ENCODE peak calls at places on chromosomes 16 and 17, in nine cellular contexts. V is progenitor cell of endocrine pancreas, J is WTC11, W is astrocyte of the spinal cord, S is IMR-90, E is tibial nerve, P is AG10803, G is ascending aorta, U is heart left ventricle. M is an unnamed sample.

GRCh38 chr16:17194190-17194780 is 276.5 kb downstream of the XYLT1 start:
- DNase-seq in V (peak), J (peak), W (peak), S (peak), E (peak), P (peak), G (no peak), U (peak), M (peak)

GRCh38 chr16:62760398-62760797 is 724.2 kb upstream of the CDH8 start:
- DNase-seq in V (no peak), J (no peak), W (no peak), S (no peak), E (no peak), P (no peak), G (no peak), U (no peak), M (no peak)

GRCh38 chr16:30473231-30474061 is 904 bp downstream of the ITGAL start:
- DNase-seq in V (no peak), J (no peak), W (no peak), S (no peak), E (no peak), P (no peak), G (no peak), U (no peak), M (no peak)

GRCh38 chr17:73855933-73856332 is 211.7 kb upstream of the SDK2 start:
- DNase-seq in V (no peak), J (no peak), W (no peak), S (no peak), E (no peak), P (peak), G (no peak), U (no peak), M (no peak)

GRCh38 chr17:56795510-56795909 is 38.2 kb downstream of the C17orf67 start:
- DNase-seq in V (no peak), J (no peak), W (no peak), S (no peak), E (no peak), P (no peak), G (no peak), U (no peak), M (no peak)

GRCh38 chr17:9513266-9513665 is 62.4 kb downstream of the STX8 start:
- DNase-seq in V (no peak), J (no peak), W (no peak), S (peak), E (no peak), P (no peak), G (no peak), U (no peak), M (no peak)

GRCh38 chr17:1002771-1003555 is 6.0 kb downstream of the TIMM22 start:
- DNase-seq in V (no peak), J (no peak), W (peak), S (peak), E (no peak), P (peak), G (no peak), U (no peak), M (no peak)

GRCh38 chr17:53061446-53061845 is 761.3 kb upstream of the KIF2B start:
- DNase-seq in V (no peak), J (peak), W (no peak), S (no peak), E (no peak), P (no peak), G (no peak), U (no peak), M (no peak)

GRCh38 chr17:73278465-73279453 is 17.1 kb upstream of the CPSF4L start:
- DNase-seq in V (no peak), J (no peak), W (no peak), S (no peak), E (peak), P (peak), G (no peak), U (no peak), M (no peak)

GRCh38 chr16:88846088-88846487 is 10.7 kb downstream of the GALNS start:
- DNase-seq in V (no peak), J (no peak), W (no peak), S (peak), E (no peak), P (no peak), G (no peak), U (no peak), M (no peak)

GRCh38 chr17:80036715-80037477 is 454 bp downstream of the CCDC40 start:
- DNase-seq in V (peak), J (peak), W (peak), S (no peak), E (no peak), P (no peak), G (no peak), U (peak), M (peak)

GRCh38 chr16:66335704-66336329 is 30.7 kb upstream of the CDH5 start:
- DNase-seq in V (no peak), J (no peak), W (peak), S (peak), E (no peak), P (peak), G (no peak), U (peak), M (no peak)

GRCh38 chr17:17344507-17345293 is 41.5 kb downstream of the NT5M start:
- DNase-seq in V (no peak), J (no peak), W (no peak), S (no peak), E (no peak), P (no peak), G (no peak), U (no peak), M (no peak)

GRCh38 chr16:13835935-13836334 is 84.0 kb upstream of the ERCC4 start:
- DNase-seq in V (no peak), J (no peak), W (no peak), S (no peak), E (no peak), P (no peak), G (no peak), U (no peak), M (no peak)

GRCh38 chr17:38674013-38674748 is 576 bp downstream of the EPOP start:
- DNase-seq in V (no peak), J (peak), W (no peak), S (no peak), E (no peak), P (no peak), G (no peak), U (no peak), M (peak)
- TF ChIP-seq CTCF in V (peak), J (no peak), W (no peak), S (no peak), E (no peak), P (no peak), G (no peak), U (no peak), M (no peak)

DNA sequence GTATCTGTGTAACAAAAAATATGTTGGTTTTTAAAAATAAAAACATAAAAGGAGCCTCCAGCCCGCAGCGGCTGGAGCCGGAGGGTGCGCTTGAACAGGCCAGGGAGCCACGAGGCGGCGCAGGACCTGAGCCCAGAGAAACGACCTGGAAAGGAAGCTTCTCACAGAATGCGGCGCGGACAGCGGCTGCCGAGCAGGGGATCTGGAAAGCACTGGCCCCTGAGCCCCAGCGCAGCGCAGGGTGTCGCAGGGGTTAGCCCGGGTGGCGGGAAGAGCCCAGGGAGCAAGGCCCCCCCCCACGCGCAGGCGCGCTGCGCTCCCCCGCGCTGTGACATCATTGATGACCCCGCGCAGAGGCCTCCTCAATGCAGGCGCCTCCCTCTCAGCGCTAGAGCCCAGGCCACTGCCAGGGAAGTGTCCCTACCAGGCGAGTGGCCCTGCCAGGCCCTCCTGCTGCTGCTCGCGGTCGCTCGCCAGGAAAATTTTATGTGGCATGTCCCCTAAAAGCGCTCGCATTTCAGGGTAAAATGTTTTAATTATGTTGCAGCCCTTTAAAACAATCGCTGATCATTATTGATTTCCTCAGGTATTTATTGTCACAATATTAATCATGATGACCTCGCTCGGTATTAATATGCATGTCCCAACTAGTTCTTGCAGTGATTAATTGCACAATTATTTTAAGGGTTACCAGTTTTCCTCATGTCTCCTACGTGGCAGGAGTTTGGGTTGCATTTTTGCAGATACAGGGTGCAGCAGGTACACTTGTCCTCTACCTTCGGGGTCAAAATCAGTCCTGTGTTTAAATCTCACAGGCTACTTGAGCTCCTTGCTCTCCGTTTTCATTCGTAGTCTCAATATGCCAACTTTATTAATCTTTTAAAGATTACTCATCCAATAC is 134.2 kb downstream of the USP22 start:
- DNase-seq in V (peak), J (peak), W (peak), S (peak), E (peak), P (peak), G (peak), U (peak), M (peak)
- TF ChIP-seq CTCF in V (peak), J (no peak), W (peak), S (peak), E (peak), P (peak), G (peak), U (peak), M (no peak)

GRCh38 chr17:77193653-77194052 is 52.9 kb downstream of the SEC14L1 start:
- DNase-seq in V (no peak), J (no peak), W (no peak), S (no peak), E (no peak), P (no peak), G (no peak), U (no peak), M (no peak)

GRCh38 chr17:77194179-77194578 is 53.4 kb downstream of the SEC14L1 start:
- DNase-seq in V (no peak), J (no peak), W (no peak), S (no peak), E (no peak), P (no peak), G (no peak), U (no peak), M (no peak)

GRCh38 chr17:77196251-77196650 is 55.5 kb downstream of the SEC14L1 start:
- DNase-seq in V (no peak), J (no peak), W (no peak), S (no peak), E (no peak), P (peak), G (no peak), U (no peak), M (no peak)

GRCh38 chr17:77200711-77201110 is 59.9 kb downstream of the SEC14L1 start:
- DNase-seq in V (no peak), J (no peak), W (no peak), S (no peak), E (no peak), P (no peak), G (no peak), U (peak), M (no peak)

DNA sequence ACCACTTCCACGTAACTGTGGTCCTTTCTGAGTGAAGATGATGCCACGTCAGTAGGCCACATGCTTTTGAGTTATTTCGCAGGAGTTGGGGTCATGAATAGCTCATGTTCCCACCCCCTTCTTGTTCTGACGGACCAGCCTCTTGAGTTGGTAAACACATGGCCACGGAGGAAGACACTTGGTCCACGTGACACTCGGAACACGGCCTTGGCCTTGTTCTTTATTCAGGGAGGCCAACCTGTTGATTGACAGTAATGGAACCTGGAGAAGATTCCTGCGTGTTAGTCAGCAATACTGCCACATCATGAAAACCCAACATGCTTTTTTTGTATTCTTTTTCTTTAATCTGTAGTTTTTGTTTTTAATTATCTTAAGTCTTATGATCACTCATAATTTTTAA is 56.3 kb downstream of the SEC14L1 start:
- DNase-seq in V (no peak), J (no peak), W (no peak), S (no peak), E (no peak), P (no peak), G (no peak), U (no peak), M (no peak)
- TF ChIP-seq CTCF in V (no peak), J (no peak), W (no peak), S (no peak), E (no peak), P (no peak), G (no peak), U (no peak), M (no peak)

DNA sequence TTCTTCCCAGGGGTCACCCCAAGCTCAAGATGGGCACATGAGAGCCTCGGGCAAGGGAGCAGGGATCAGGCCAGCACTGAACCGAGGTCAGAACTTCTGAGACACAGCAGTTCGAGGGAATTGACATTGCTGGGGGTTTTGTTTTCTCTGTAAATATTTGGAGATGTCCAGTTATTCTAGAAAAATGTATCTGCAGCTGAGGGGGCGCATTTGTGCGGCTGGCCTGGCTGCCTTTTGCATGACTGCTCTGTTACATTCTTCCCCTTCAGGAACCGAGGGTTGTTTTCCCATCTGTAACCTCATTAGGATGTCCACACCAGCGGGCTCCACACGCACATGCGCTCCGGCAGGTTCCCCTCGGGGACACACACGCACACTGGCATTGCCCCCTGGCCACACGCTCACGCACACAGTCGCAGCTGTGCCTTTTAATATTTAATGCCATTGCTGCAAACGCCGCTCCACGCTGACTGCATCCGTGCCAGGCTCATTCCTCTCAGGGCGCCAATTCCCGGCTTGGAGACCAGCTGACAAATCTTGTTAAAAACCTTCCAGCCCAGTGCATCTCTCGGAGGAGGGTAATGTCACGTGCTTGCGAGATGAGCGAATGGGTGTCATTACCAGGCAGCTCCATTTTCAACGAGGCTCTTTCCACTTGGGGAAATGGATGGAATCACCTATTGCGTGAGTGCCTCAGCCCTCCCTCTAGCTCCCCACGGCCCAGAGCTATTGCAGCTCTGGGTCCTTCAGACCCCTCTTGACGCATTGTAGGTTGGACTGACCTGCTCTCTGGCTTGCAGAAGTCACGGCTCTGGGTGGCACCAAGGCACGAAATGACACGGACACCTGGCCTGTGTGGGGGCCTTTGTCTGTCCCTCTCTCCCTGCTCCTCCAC is 13.2 kb downstream of the CCR7 start:
- DNase-seq in V (no peak), J (peak), W (peak), S (peak), E (peak), P (peak), G (no peak), U (no peak), M (no peak)
- TF ChIP-seq CTCF in V (no peak), J (no peak), W (no peak), S (no peak), E (no peak), P (no peak), G (no peak), U (no peak), M (no peak)

DNA sequence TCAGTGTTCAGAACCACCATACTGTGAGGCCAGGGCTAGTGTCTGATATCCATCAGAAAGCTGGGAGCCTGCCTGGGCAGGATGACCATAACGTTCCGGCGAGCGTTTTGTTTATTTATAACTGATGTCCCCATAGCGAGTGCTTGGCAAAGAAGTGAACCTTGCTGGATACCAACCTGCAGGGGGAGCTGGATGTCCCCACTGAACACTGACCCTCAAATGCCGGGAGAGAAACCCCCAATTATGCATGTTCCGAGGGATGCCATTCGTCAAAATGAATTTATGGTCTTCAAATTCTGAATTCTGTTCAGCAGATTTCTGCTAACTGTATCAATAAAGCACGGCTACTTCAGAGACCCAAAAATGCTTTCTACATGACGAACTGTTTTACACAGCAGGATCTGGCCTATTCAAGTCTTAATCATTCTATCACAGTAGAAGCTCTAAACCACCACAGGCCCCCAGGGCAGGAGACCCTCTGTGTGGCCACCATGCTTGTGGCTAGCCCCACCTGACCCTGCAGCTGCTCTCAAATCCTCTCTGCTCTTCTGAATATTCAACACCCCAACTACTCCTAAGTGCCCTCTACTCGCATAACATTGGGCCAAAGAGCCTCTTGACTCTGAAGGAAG is 15.2 kb downstream of the MED24 start:
- DNase-seq in V (no peak), J (peak), W (peak), S (peak), E (peak), P (peak), G (no peak), U (peak), M (peak)
- TF ChIP-seq CTCF in V (peak), J (peak), W (peak), S (peak), E (peak), P (peak), G (peak), U (peak), M (peak)

DNA sequence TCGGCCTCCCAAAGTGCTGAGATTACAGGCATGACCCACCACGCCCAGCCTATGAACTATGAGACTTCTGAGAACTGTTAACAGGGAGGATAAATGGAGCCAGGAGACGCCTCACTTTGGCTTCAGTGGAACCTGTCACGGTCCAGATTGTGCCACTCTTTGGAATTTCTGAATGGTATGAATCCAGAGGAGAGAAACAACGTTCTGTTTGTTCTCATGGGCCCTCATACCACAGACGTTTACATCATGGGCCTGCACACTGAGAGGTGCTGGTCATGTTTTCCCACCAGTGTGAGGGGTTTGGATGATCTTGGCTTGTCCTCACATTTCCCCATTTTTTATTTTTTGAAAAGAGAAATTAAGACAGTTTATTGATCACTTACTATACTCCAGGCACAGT is 90.3 kb downstream of the YPEL2 start:
- DNase-seq in V (no peak), J (no peak), W (no peak), S (no peak), E (no peak), P (no peak), G (no peak), U (no peak), M (no peak)
- TF ChIP-seq CTCF in V (no peak), J (no peak), W (no peak), S (no peak), E (no peak), P (no peak), G (no peak), U (no peak), M (no peak)

GRCh38 chr16:68972720-68973119 is 129.4 kb downstream of the TANGO6 start:
- DNase-seq in V (no peak), J (peak), W (peak), S (peak), E (no peak), P (peak), G (no peak), U (no peak), M (peak)
- TF ChIP-seq CTCF in V (peak), J (no peak), W (peak), S (peak), E (no peak), P (peak), G (no peak), U (peak), M (no peak)

DNA sequence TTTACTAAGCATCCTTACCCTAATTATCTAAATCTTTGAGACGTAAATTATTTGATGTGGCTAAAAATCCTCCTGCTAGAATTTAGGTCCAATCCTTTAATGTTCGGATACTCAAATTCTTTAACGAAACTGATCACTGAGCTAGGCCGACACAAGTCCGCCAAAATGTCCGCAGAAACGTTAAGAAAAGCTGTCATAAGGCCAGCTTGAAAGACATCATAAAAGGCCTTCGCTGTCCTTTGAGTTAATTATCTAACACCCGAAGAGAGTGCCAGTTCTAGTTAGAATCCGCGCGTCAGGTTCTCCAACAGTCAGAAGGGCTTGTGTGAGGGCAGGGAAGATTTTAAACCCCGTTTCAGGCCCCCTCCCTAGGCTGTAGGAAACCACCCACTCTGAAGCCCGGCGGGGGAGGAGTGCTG is 792 bp upstream of the CLTC start:
- DNase-seq in V (no peak), J (no peak), W (no peak), S (peak), E (peak), P (no peak), G (no peak), U (no peak), M (no peak)
- TF ChIP-seq CTCF in V (no peak), J (no peak), W (no peak), S (no peak), E (no peak), P (no peak), G (no peak), U (no peak), M (no peak)

M was measured in nephron progenitor cell.